ENCODE peak calls at places on chromosomes 7 and 10, in nine cellular contexts. R is hepatocyte, T is GM23248, H is HCT116, S is OCI-LY7, A is MM.1S, L is PC-3, V is GM23338, J is SK-N-SH. C is an unnamed sample.

GRCh38 chr7:159144756-159145543 is at the start of gene VIPR2:
- DNase-seq in R (peak; percentile 52), T (no peak), H (no peak), S (no peak), A (no peak), L (no peak), V (peak; percentile 87), J (peak; percentile 72), C (peak; percentile 57)

GRCh38 chr10:108411181-108411580 is 1246.7 kb upstream of the SORCS1 start:
- DNase-seq in R (no peak), T (no peak), H (no peak), S (no peak), A (no peak), L (no peak), V (no peak), J (no peak), C (no peak)

GRCh38 chr7:7595451-7595850 is 28.8 kb downstream of the MIOS start:
- DNase-seq in R (peak; percentile 13), T (peak; percentile 51), H (peak; percentile 8), S (peak; percentile 55), A (peak; percentile 35), L (peak; percentile 62), V (no peak), J (peak; percentile 58), C (no peak)

GRCh38 chr7:77982926-77983550 is 184.5 kb downstream of the PHTF2 start:
- DNase-seq in R (no peak), T (peak; percentile 45), H (no peak), S (no peak), A (no peak), L (peak; percentile 69), V (no peak), J (no peak), C (no peak)

GRCh38 chr10:36538945-36539586 is 586.3 kb upstream of the ANKRD30A start:
- DNase-seq in R (peak; percentile 64), T (peak; percentile 45), H (no peak), S (no peak), A (no peak), L (peak; percentile 100), V (no peak), J (no peak), C (no peak)

GRCh38 chr10:133379801-133380666 is 972 bp downstream of the PAOX start:
- DNase-seq in R (no peak), T (no peak), H (no peak), S (no peak), A (no peak), L (no peak), V (no peak), J (no peak), C (no peak)

GRCh38 chr10:99676435-99676834 is 17.1 kb downstream of the ENTPD7 start:
- DNase-seq in R (no peak), T (peak; percentile 71), H (no peak), S (no peak), A (no peak), L (no peak), V (no peak), J (no peak), C (no peak)

GRCh38 chr7:154202002-154202401 is 149.8 kb downstream of the DPP6 start:
- DNase-seq in R (no peak), T (no peak), H (no peak), S (no peak), A (no peak), L (no peak), V (no peak), J (no peak), C (no peak)

GRCh38 chr10:75033399-75034130 is 77.9 kb upstream of the SAMD8 start:
- DNase-seq in R (no peak), T (no peak), H (no peak), S (no peak), A (no peak), L (no peak), V (no peak), J (no peak), C (no peak)

GRCh38 chr7:87420173-87420572 is 55.3 kb downstream of the ABCB4 start:
- DNase-seq in R (no peak), T (no peak), H (no peak), S (no peak), A (no peak), L (no peak), V (peak; percentile 21), J (no peak), C (no peak)

GRCh38 chr7:22895491-22895890 is 72.8 kb upstream of the TOMM7 start:
- DNase-seq in R (no peak), T (peak; percentile 27), H (no peak), S (no peak), A (no peak), L (no peak), V (no peak), J (no peak), C (no peak)

GRCh38 chr7:22896917-22897316 is 74.3 kb upstream of the TOMM7 start:
- DNase-seq in R (peak; percentile 23), T (no peak), H (peak; percentile 7), S (no peak), A (no peak), L (no peak), V (peak; percentile 68), J (no peak), C (peak; percentile 13)

GRCh38 chr7:22890773-22891172 is 68.1 kb upstream of the TOMM7 start:
- DNase-seq in R (no peak), T (no peak), H (no peak), S (no peak), A (no peak), L (no peak), V (no peak), J (no peak), C (no peak)

GRCh38 chr7:22900101-22900500 is 77.5 kb upstream of the TOMM7 start:
- DNase-seq in R (no peak), T (no peak), H (no peak), S (no peak), A (no peak), L (no peak), V (no peak), J (no peak), C (no peak)

DNA sequence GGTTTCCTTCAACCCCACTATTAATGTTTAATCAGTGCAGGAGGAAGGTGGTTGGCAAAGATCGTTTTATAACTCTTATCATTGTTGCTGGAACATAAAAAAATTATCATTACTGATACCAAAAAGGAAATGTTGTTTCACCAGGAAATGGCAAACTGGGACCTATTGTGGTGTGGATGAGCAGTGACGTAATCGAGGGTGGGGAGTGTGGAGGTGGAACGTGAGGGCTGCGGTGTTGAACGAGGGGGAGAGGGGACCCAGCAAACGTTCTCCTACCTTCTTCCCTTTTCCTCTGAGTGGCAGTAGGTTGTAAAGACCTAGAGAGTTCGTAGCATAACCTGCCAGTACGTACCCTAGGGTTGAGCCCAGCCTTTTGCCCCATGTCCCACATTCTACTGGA is 71.9 kb upstream of the TOMM7 start:
- DNase-seq in R (no peak), T (no peak), H (no peak), S (no peak), A (no peak), L (no peak), V (no peak), J (no peak), C (no peak)
- H3K4me2 ChIP-seq in R (no peak overlapping the region), T (no peak overlapping the region), H (no peak overlapping the region), S (no peak overlapping the region), A (no peak overlapping the region), L (no peak overlapping the region), V (no peak overlapping the region), J (no peak overlapping the region), C (no peak overlapping the region)

GRCh38 chr7:15950299-15950698 is 263.8 kb upstream of the MEOX2 start:
- DNase-seq in R (no peak), T (no peak), H (no peak), S (no peak), A (no peak), L (no peak), V (no peak), J (no peak), C (no peak)

GRCh38 chr7:15954671-15955354 is 268.3 kb upstream of the MEOX2 start:
- DNase-seq in R (no peak), T (peak; percentile 49), H (no peak), S (no peak), A (no peak), L (no peak), V (no peak), J (no peak), C (no peak)
- H3K27ac ChIP-seq in R (no peak overlapping the region), T (no peak overlapping the region), H (no peak overlapping the region), S (no peak overlapping the region), A (no peak overlapping the region), L (no peak overlapping the region), V (no peak overlapping the region), J (no peak overlapping the region), C (no peak overlapping the region)

DNA sequence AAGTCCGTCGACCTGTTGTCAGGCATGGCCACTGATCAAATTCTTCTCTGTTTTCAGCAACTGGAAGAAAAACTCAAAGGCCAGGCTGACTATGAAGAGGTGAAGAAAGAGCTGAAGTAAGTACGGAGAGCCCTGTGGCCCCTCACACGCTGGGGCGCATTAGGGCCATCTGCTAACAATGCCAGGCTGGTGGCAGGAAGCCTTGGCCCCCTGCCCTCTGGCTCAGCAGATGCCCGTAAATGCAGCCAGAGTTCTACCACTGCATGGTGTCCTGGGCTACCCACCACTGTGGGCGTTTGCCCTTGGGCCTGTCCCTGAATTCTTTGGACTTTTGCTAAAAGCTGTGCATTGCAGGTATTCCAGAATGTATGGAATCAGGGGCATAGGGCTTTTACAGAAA is 96.9 kb upstream of the SH2B2 start:
- DNase-seq in R (no peak), T (no peak), H (no peak), S (no peak), A (no peak), L (no peak), V (no peak), J (no peak), C (no peak)
- TF ChIP-seq EZH2phosphoT487 in R (no peak), T (no peak), H (no peak), S (no peak), A (no peak), L (no peak), V (no peak), J (no peak), C (no peak)

GRCh38 chr10:91385686-91386085 is 24.5 kb upstream of the HECTD2 start:
- DNase-seq in R (no peak), T (no peak), H (no peak), S (no peak), A (no peak), L (no peak), V (no peak), J (no peak), C (no peak)

GRCh38 chr10:91391915-91392314 is 18.2 kb upstream of the HECTD2 start:
- DNase-seq in R (no peak), T (no peak), H (no peak), S (no peak), A (no peak), L (no peak), V (no peak), J (no peak), C (no peak)

DNA sequence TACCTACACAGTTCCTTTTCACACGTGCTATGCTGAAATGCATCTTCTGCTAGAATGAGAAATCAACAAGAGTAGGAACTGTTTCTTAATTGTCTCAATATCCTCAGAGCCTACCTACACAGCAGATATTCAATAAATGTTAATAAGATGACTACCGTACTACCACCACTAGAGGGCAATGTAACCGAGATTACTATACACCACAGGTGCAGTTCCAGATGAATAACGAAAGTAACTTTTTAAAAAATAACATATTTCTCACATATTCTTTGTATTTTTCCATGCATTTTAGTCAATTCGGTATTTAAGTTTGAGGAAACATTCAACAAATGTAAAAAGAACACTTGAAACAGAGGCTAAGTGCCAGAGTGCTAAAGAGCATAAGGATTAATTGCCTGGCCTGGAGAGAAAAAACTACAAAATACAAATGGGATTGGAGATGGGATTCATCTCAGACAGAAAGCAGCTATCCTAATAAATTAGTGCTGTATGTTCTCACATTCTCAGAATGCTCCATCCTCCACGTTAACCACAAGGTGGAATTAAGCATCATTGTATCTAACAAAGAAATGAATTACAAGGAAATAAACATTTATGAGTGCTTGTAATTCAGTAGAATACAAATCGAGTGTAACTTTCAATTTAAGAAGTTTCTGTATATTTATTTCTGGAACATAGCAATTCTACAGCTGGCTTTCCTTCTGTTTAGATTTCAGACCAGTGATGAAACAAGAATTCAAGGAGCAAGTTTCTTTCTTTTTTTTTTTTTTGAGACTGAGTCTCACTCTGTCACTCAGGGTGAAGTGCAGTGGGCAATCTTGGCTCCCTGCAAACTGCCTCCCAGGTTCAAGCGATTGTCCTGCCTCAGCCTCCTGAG is 20.3 kb upstream of the HECTD2 start:
- DNase-seq in R (peak; percentile 86), T (peak; percentile 81), H (peak; percentile 37), S (peak; percentile 84), A (peak; percentile 86), L (peak; percentile 71), V (peak; percentile 85), J (peak; percentile 31), C (peak; percentile 84)
- H3K4me2 ChIP-seq in R (peak overlapping the region; percentile 64), T (peak overlapping the region; percentile 29), H (peak overlapping the region; percentile 68), S (peak overlapping the region; percentile 53), A (peak overlapping the region; percentile 94), L (peak overlapping the region; percentile 71), V (no peak overlapping the region), J (peak overlapping the region; percentile 22), C (no peak overlapping the region)

C was measured in neural progenitor cell.